ENCODE peak calls at places on chromosomes 6 and 20, in four cellular contexts. Z, U, D and S are unnamed samples. For H3K36me3, the result is how much of the 10 kb centered on the place peaks cover.

GRCh38 chr6:128740951-128741350 is 142.0 kb upstream of the LAMA2 start:
- DNase-seq in Z (no peak), U (no peak), D (no peak), S (no peak)

GRCh38 chr20:20820780-20821495 is 108.5 kb upstream of the RALGAPA2 start:
- DNase-seq in Z (no peak), U (no peak), D (no peak), S (no peak)

GRCh38 chr6:119678961-119679360 is 329.4 kb upstream of the MAN1A1 start:
- DNase-seq in Z (no peak), U (no peak), D (no peak), S (no peak)

GRCh38 chr6:30787954-30788353 is 43.6 kb upstream of the IER3 start:
- DNase-seq in Z (no peak), U (no peak), D (no peak), S (no peak)

GRCh38 chr20:25082498-25082873 is 545 bp upstream of the VSX1 start:
- DNase-seq in Z (peak), U (no peak), D (no peak), S (no peak)

GRCh38 chr20:47521059-47521808 is 19.5 kb downstream of the NCOA3 start:
- DNase-seq in Z (peak), U (peak), D (no peak), S (no peak)

GRCh38 chr20:12700701-12701100 is 308.1 kb upstream of the SPTLC3 start:
- DNase-seq in Z (no peak), U (peak), D (no peak), S (no peak)

GRCh38 chr6:130293800-130294199 is 71.0 kb upstream of the SAMD3 start:
- DNase-seq in Z (peak), U (peak), D (no peak), S (no peak)

GRCh38 chr6:40541556-40542174 is 45.5 kb downstream of the LRFN2 start:
- DNase-seq in Z (peak), U (no peak), D (no peak), S (no peak)

GRCh38 chr6:108803982-108804490 is 44.2 kb upstream of the ARMC2 start:
- DNase-seq in Z (no peak), U (no peak), D (no peak), S (no peak)

GRCh38 chr20:15951711-15952110 is 621.5 kb downstream of the KIF16B start:
- DNase-seq in Z (no peak), U (no peak), D (no peak), S (no peak)

GRCh38 chr20:35838213-35838612 is 66.4 kb downstream of the PHF20 start:
- DNase-seq in Z (no peak), U (peak), D (no peak), S (no peak)

GRCh38 chr20:58420798-58421496 is 31.9 kb downstream of the VAPB start:
- DNase-seq in Z (no peak), U (no peak), D (no peak), S (no peak)

GRCh38 chr20:57695012-57695411 is 14.8 kb downstream of the PMEPA1 start:
- DNase-seq in Z (no peak), U (no peak), D (no peak), S (no peak)

GRCh38 chr6:5167501-5167900 is 82.4 kb downstream of the PPP1R3G start:
- DNase-seq in Z (no peak), U (no peak), D (no peak), S (no peak)

GRCh38 chr6:132919476-132919875 is 105.1 kb downstream of the RPS12 start:
- DNase-seq in Z (no peak), U (peak), D (peak), S (peak)

GRCh38 chr20:24627291-24627690 is 157.9 kb downstream of the SYNDIG1 start:
- DNase-seq in Z (no peak), U (no peak), D (no peak), S (no peak)

GRCh38 chr6:82045965-82046756 is 201.4 kb downstream of the IBTK start:
- DNase-seq in Z (no peak), U (no peak), D (no peak), S (no peak)

GRCh38 chr20:2237059-2237458 is 58.7 kb upstream of the TGM3 start:
- DNase-seq in Z (no peak), U (peak), D (peak), S (peak)

GRCh38 chr6:11835065-11835464 is 56.5 kb upstream of the ADTRP start:
- DNase-seq in Z (no peak), U (no peak), D (no peak), S (no peak)

GRCh38 chr6:7887278-7887991 is 23.2 kb downstream of the TXNDC5 start:
- DNase-seq in Z (no peak), U (no peak), D (no peak), S (no peak)

GRCh38 chr20:57620999-57621398 is 773 bp upstream of the ZBP1 start:
- DNase-seq in Z (no peak), U (no peak), D (no peak), S (no peak)

GRCh38 chr6:41736207-41736710 is 851 bp upstream of the TFEB start:
- DNase-seq in Z (no peak), U (peak), D (no peak), S (no peak)

GRCh38 chr6:86869500-86869899 is 67.8 kb upstream of the HTR1E start:
- DNase-seq in Z (no peak), U (no peak), D (no peak), S (no peak)

GRCh38 chr20:40197744-40198143 is 491.3 kb downstream of the MAFB start:
- DNase-seq in Z (no peak), U (no peak), D (no peak), S (no peak)

GRCh38 chr20:12053348-12053747 is 135.7 kb downstream of the BTBD3 start:
- DNase-seq in Z (no peak), U (peak), D (no peak), S (no peak)

GRCh38 chr6:1652842-1653241 is 43.1 kb downstream of the FOXC1 start:
- DNase-seq in Z (no peak), U (no peak), D (no peak), S (no peak)

GRCh38 chr6:1316482-1317220 is 4.8 kb downstream of the FOXQ1 start:
- DNase-seq in Z (peak), U (peak), D (no peak), S (peak)

GRCh38 chr6:44304282-44305199 is 8.6 kb downstream of the AARS2 start:
- DNase-seq in Z (peak), U (peak), D (no peak), S (no peak)

GRCh38 chr6:163543311-163543710 is 128.8 kb downstream of the QKI start:
- DNase-seq in Z (no peak), U (peak), D (no peak), S (no peak)

GRCh38 chr6:30763618-30764489 is 19.5 kb upstream of the IER3 start:
- DNase-seq in Z (peak), U (no peak), D (no peak), S (peak)

GRCh38 chr6:1767481-1768246 is 157.9 kb downstream of the FOXC1 start:
- DNase-seq in Z (peak), U (no peak), D (no peak), S (peak)

GRCh38 chr20:50543326-50543725 is 33.1 kb downstream of the PTPN1 start:
- DNase-seq in Z (no peak), U (no peak), D (no peak), S (no peak)

GRCh38 chr20:18307301-18307700 is 19.0 kb downstream of the ZNF133 start:
- DNase-seq in Z (no peak), U (no peak), D (no peak), S (no peak)

GRCh38 chr20:103456-103855 is 16.0 kb downstream of the DEFB125 start:
- DNase-seq in Z (no peak), U (no peak), D (no peak), S (no peak)

GRCh38 chr6:166597711-166598440 is 11.4 kb upstream of the RAMACL start:
- DNase-seq in Z (no peak), U (no peak), D (no peak), S (no peak)

GRCh38 chr6:49300443-49300842 is 162.6 kb downstream of the MMUT start:
- DNase-seq in Z (no peak), U (no peak), D (no peak), S (no peak)

GRCh38 chr20:20199338-20200160 is 147.2 kb downstream of the CFAP61 start:
- DNase-seq in Z (no peak), U (peak), D (no peak), S (no peak)

GRCh38 chr6:158783167-158783450 is 36.1 kb downstream of the EZR start:
- DNase-seq in Z (no peak), U (no peak), D (no peak), S (no peak)
- H3K36me3 ChIP-seq in Z (half or more), U (half or more), D (under half), S (under half)

GRCh38 chr6:4128748-4129147 is 6.6 kb downstream of the ECI2 start:
- DNase-seq in Z (no peak), U (no peak), D (no peak), S (no peak)

GRCh38 chr6:4133941-4134838 is 1.2 kb downstream of the ECI2 start:
- DNase-seq in Z (peak), U (peak), D (no peak), S (peak)

GRCh38 chr6:4128072-4128471 is 7.3 kb downstream of the ECI2 start:
- DNase-seq in Z (no peak), U (no peak), D (no peak), S (no peak)

GRCh38 chr6:4129446-4129845 is 5.9 kb downstream of the ECI2 start:
- DNase-seq in Z (no peak), U (no peak), D (no peak), S (no peak)

GRCh38 chr6:4130357-4130987 is 4.9 kb downstream of the ECI2 start:
- DNase-seq in Z (no peak), U (no peak), D (no peak), S (peak)
- H3K27ac ChIP-seq in Z (no peak), U (no peak), D (no peak), S (no peak)

GRCh38 chr20:38098952-38099351 is 65.4 kb downstream of the RPRD1B start:
- DNase-seq in Z (no peak), U (no peak), D (no peak), S (no peak)
- TF ChIP-seq CTCF in Z (no peak), U (no peak), D (no peak), S (no peak)

DNA sequence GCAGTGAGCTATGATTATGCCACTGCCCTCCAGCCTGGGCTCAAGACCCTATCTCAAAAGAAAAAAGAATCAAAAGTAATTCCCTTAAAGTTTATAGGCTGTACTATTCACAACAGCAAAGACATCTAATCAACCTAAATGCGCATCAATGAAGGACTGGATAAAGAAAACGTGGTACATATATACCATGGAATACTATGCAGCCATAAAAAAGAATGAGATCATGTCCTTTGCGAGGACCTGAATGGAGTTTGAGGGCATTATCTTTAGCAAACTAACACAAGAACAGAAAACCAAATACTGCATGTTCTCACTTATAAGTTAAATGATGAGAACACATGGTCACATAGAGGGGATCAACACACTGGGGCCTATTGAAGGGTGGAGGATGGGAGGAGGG is 16.7 kb downstream of the ZNFX1 start:
- DNase-seq in Z (no peak), U (no peak), D (no peak), S (no peak)
- H3K36me3 ChIP-seq in Z (half or more), U (half or more), D (half or more), S (half or more)